ENCODE peak calls at places on chromosomes 5 and 9, in six cellular contexts. J is HL-60, I is tibial nerve, V is tibial artery, M is AG04450, N is endothelial cell. W is an unnamed sample.

GRCh38 chr9:7129391-7129790 is 371.6 kb downstream of the KDM4C start:
- DNase-seq in M (no peak), N (no peak), I (no peak), J (no peak), V (no peak), W (no peak)

GRCh38 chr9:31355965-31356364 is 1028.5 kb upstream of the ACO1 start:
- DNase-seq in M (no peak), I (no peak), N (no peak), V (no peak), J (no peak), W (no peak)

GRCh38 chr5:178673801-178674200 is 47.0 kb upstream of the CLK4 start:
- DNase-seq in V (no peak), I (no peak), J (no peak), N (no peak), M (no peak), W (no peak)

GRCh38 chr5:77366717-77367500 is 125.2 kb downstream of the WDR41 start:
- DNase-seq in N (no peak), V (no peak), I (no peak), M (no peak), J (no peak), W (no peak)

GRCh38 chr9:108099854-108100253 is 610.3 kb upstream of the KLF4 start:
- DNase-seq in N (no peak), V (no peak), J (no peak), I (no peak), M (no peak), W (no peak)

GRCh38 chr9:126367646-126368419 is 41.2 kb downstream of the MVB12B start:
- DNase-seq in J (no peak), I (no peak), V (no peak), M (no peak), N (no peak), W (peak; percentile 83)

GRCh38 chr5:168939887-168940534 is 360.8 kb upstream of the PANK3 start:
- DNase-seq in I (no peak), V (no peak), J (no peak), N (no peak), M (no peak), W (no peak)

GRCh38 chr5:96427823-96428222 is 5.2 kb downstream of the PCSK1 start:
- DNase-seq in I (no peak), V (no peak), M (no peak), N (peak; percentile 35), J (no peak), W (no peak)

GRCh38 chr9:4303002-4303401 is 3.1 kb upstream of the GLIS3 start:
- DNase-seq in M (no peak), N (no peak), I (no peak), V (no peak), J (no peak), W (no peak)

GRCh38 chr5:58444805-58445204 is 15.1 kb downstream of the PLK2 start:
- DNase-seq in V (no peak), J (no peak), I (no peak), M (no peak), N (no peak), W (no peak)

GRCh38 chr5:139642891-139643871 is 5.0 kb upstream of the CXXC5 start:
- DNase-seq in J (no peak), I (no peak), M (no peak), V (peak; percentile 59), N (peak; percentile 3), W (peak; percentile 88)

GRCh38 chr5:101897914-101898313 is 398.2 kb downstream of the SLCO4C1 start:
- DNase-seq in M (no peak), N (no peak), V (no peak), J (no peak), I (no peak), W (no peak)

GRCh38 chr9:99400184-99400731 is 178.2 kb downstream of the SEC61B start:
- DNase-seq in J (no peak), I (no peak), N (no peak), M (no peak), V (no peak), W (no peak)

GRCh38 chr9:136358016-136358415 is 5.5 kb downstream of the DNLZ start:
- DNase-seq in I (no peak), V (no peak), N (no peak), M (no peak), J (no peak), W (no peak)

GRCh38 chr5:78300464-78301045 is 6.1 kb upstream of the AP3B1 start:
- DNase-seq in V (no peak), M (no peak), N (no peak), I (no peak), J (no peak), W (no peak)

GRCh38 chr5:140298183-140298601 is 4.7 kb downstream of the PFDN1 start:
- DNase-seq in M (no peak), I (no peak), N (no peak), V (no peak), J (no peak), W (no peak)

GRCh38 chr9:135199489-135199888 is 112.0 kb downstream of the OLFM1 start:
- DNase-seq in V (no peak), J (no peak), N (no peak), I (no peak), M (no peak), W (no peak)

GRCh38 chr5:33612386-33612785 is 171.6 kb downstream of the TARS1 start:
- DNase-seq in N (no peak), I (no peak), J (no peak), M (peak; percentile 20), V (no peak), W (no peak)

GRCh38 chr5:73783823-73784222 is 157.8 kb downstream of the ARHGEF28 start:
- DNase-seq in J (no peak), M (no peak), I (no peak), N (no peak), V (no peak), W (no peak)

GRCh38 chr5:109959652-109960051 is 269.9 kb downstream of the MAN2A1 start:
- DNase-seq in J (no peak), M (no peak), I (no peak), N (no peak), V (no peak), W (no peak)

GRCh38 chr5:93589812-93590215 is 6.8 kb downstream of the NR2F1 start:
- DNase-seq in N (no peak), I (no peak), M (no peak), J (no peak), V (no peak), W (no peak)

GRCh38 chr5:83899351-83899970 is 178.8 kb upstream of the HAPLN1 start:
- DNase-seq in J (no peak), N (no peak), M (no peak), I (no peak), V (no peak), W (no peak)

GRCh38 chr9:122318284-122318683 is 52.5 kb upstream of the PTGS1 start:
- DNase-seq in J (no peak), M (no peak), N (no peak), I (no peak), V (no peak), W (no peak)

GRCh38 chr9:99059074-99059894 is 45.6 kb upstream of the TGFBR1 start:
- DNase-seq in J (peak; percentile 88), N (no peak), I (no peak), M (no peak), V (no peak), W (peak; percentile 23)

DNA sequence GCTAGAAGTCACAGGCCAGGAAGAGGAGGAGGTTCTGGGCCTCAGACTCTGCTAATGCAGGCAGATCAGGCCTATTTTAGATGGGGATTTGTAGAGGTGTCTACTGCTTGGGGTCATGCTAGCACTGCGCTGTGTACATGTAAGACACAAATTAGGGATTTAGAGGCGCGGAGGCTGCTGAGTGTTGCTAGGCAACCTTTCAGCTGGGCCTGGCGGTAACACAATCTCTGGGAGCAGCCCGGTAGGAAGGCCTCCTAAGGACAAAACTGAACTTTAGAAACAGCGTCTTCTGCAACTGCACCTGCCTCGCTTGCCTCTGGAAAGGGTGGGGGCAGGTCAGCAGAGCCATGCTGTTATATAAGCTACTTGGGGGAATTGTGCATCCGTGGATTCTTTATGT is 147.9 kb downstream of the MACROH2A1 start:
- DNase-seq in N (no peak), V (no peak), I (no peak), J (no peak), M (no peak), W (no peak)
- TF ChIP-seq CTCF in N (no peak), V (no peak), I (no peak), J (no peak), M (no peak), W (no peak)

GRCh38 chr5:141845371-141845821 is 32.8 kb downstream of the PCDH1 start:
- DNase-seq in N (no peak), M (no peak), V (no peak), I (no peak), J (no peak), W (no peak)
- TF ChIP-seq CTCF in N (no peak), M (no peak), V (no peak), I (no peak), J (no peak), W (no peak)

GRCh38 chr5:176781638-176782570 is 28.5 kb upstream of the UNC5A start:
- DNase-seq in I (no peak), N (no peak), J (no peak), V (peak; percentile 38), M (no peak), W (no peak)
- TF ChIP-seq CTCF in I (no peak), N (no peak), J (no peak), V (no peak), M (no peak), W (no peak)

DNA sequence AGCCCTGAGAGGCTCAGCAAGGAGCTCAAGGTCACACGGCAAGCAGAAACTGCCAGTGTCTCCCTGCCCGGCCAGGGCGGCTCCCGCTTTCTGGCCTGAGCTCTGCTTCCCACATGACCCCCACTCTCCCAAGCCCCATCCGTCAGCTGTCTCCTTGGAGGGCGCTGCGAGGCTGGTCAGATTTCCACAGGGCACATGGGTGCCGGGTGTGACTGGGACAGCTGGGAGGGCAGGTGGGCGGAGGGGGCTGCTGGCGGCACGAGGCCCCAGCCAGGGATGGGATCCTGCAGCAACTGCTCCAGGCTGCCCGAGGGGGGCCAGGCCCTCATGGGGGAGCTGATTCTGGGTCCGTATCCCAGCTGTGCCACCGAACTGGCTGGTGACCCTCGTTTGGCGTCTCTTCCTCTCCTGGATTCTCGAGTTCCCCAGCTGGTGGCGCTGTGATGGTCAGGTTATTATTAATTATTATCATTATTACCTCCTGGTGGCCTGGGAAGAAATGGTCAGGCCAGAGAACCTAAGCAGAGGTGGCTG is 12.9 kb upstream of the WDR38 start:
- DNase-seq in J (no peak), I (no peak), M (no peak), V (no peak), N (peak; percentile 47), W (no peak)
- TF ChIP-seq CTCF in J (no peak), I (peak; percentile 13), M (peak; percentile 37), V (peak; percentile 5), N (peak; percentile 51), W (no peak)